ENCODE peak calls at places on chromosomes 3 and 15, in seven cellular contexts. K, M, E, Y, B, T and P are unnamed samples.

GRCh38 chr3:29618395-29619291 is 337.8 kb downstream of the RBMS3 start:
- DNase-seq in K (no peak), M (no peak), E (no peak), Y (no peak), B (no peak), T (no peak), P (no peak)

GRCh38 chr3:128054363-128054762 is 2.1 kb downstream of the SEC61A1 start:
- DNase-seq in K (no peak), M (no peak), E (no peak), Y (no peak), B (no peak), T (no peak), P (no peak)

GRCh38 chr3:111076732-111077131 is 5.1 kb downstream of the NECTIN3 start:
- DNase-seq in K (no peak), M (no peak), E (no peak), Y (no peak), B (no peak), T (no peak), P (no peak)

GRCh38 chr3:156388469-156389150 is 166.3 kb downstream of the SSR3 start:
- DNase-seq in K (no peak), M (no peak), E (no peak), Y (no peak), B (no peak), T (no peak), P (no peak)

GRCh38 chr3:73365756-73366397 is 258.9 kb downstream of the PDZRN3 start:
- DNase-seq in K (no peak), M (peak; percentile 47), E (no peak), Y (no peak), B (no peak), T (no peak), P (no peak)

GRCh38 chr3:135374571-135374970 is 579.5 kb downstream of the EPHB1 start:
- DNase-seq in K (no peak), M (no peak), E (no peak), Y (no peak), B (no peak), T (no peak), P (no peak)

GRCh38 chr3:66456711-66457173 is 44.1 kb downstream of the LRIG1 start:
- DNase-seq in K (no peak), M (no peak), E (no peak), Y (no peak), B (no peak), T (no peak), P (no peak)

GRCh38 chr15:54815546-54815945 is 381.2 kb downstream of the RSL24D1 start:
- DNase-seq in K (no peak), M (no peak), E (no peak), Y (no peak), B (no peak), T (no peak), P (no peak)

GRCh38 chr3:129230311-129231019 is 18.9 kb upstream of the COPG1 start:
- DNase-seq in K (no peak), M (peak; percentile 63), E (peak; percentile 79), Y (no peak), B (no peak), T (no peak), P (no peak)

GRCh38 chr3:177284383-177284881 is 87.2 kb upstream of the TBL1XR1 start:
- DNase-seq in K (no peak), M (no peak), E (peak; percentile 86), Y (no peak), B (peak; percentile 18), T (no peak), P (peak; percentile 71)

GRCh38 chr3:32818431-32819085 is 761 bp downstream of the TRIM71 start:
- DNase-seq in K (peak; percentile 46), M (no peak), E (no peak), Y (no peak), B (no peak), T (no peak), P (no peak)

GRCh38 chr3:195863121-195864061 is 45.0 kb downstream of the TNK2 start:
- DNase-seq in K (peak; percentile 84), M (peak; percentile 53), E (peak; percentile 79), Y (peak; percentile 74), B (peak; percentile 55), T (peak; percentile 17), P (peak; percentile 42)

GRCh38 chr15:83475551-83475950 is 28.4 kb downstream of the SH3GL3 start:
- DNase-seq in K (no peak), M (no peak), E (no peak), Y (no peak), B (no peak), T (no peak), P (no peak)

GRCh38 chr3:128326051-128326823 is 140.5 kb downstream of the DNAJB8 start:
- DNase-seq in K (no peak), M (no peak), E (no peak), Y (no peak), B (no peak), T (no peak), P (no peak)

GRCh38 chr3:82509951-82510603 is 748.6 kb upstream of the GBE1 start:
- DNase-seq in K (no peak), M (no peak), E (no peak), Y (no peak), B (no peak), T (no peak), P (no peak)

GRCh38 chr3:16058511-16058910 is 116.0 kb upstream of the GALNT15 start:
- DNase-seq in K (no peak), M (no peak), E (no peak), Y (no peak), B (no peak), T (no peak), P (no peak)

GRCh38 chr3:46699846-46700523 is 1.2 kb upstream of the TMIE start:
- DNase-seq in K (no peak), M (no peak), E (no peak), Y (no peak), B (no peak), T (no peak), P (no peak)

GRCh38 chr3:159941043-159941994 is 47.3 kb upstream of the IL12A start:
- DNase-seq in K (no peak), M (no peak), E (no peak), Y (no peak), B (no peak), T (no peak), P (no peak)

GRCh38 chr3:111861396-111861795 is 2.3 kb downstream of the PHLDB2 start:
- DNase-seq in K (no peak), M (no peak), E (no peak), Y (no peak), B (no peak), T (no peak), P (no peak)

GRCh38 chr15:96804754-96805153 is 474.3 kb downstream of the NR2F2 start:
- DNase-seq in K (no peak), M (no peak), E (no peak), Y (no peak), B (no peak), T (no peak), P (no peak)

GRCh38 chr15:73328986-73329385 is 39.8 kb downstream of the HCN4 start:
- DNase-seq in K (no peak), M (no peak), E (no peak), Y (no peak), B (no peak), T (no peak), P (no peak)

GRCh38 chr3:127688416-127689265 is 15.9 kb downstream of the ABTB1 start:
- DNase-seq in K (no peak), M (no peak), E (no peak), Y (no peak), B (no peak), T (no peak), P (no peak)

GRCh38 chr15:28273468-28273867 is 48.5 kb downstream of the HERC2 start:
- DNase-seq in K (no peak), M (no peak), E (peak; percentile 19), Y (peak; percentile 10), B (no peak), T (no peak), P (no peak)

GRCh38 chr15:28942046-28942445 is 56.3 kb downstream of the APBA2 start:
- DNase-seq in K (no peak), M (no peak), E (no peak), Y (no peak), B (peak; percentile 62), T (no peak), P (no peak)

GRCh38 chr15:51970981-51971352 is 611 bp downstream of the LEO1 start:
- DNase-seq in K (no peak), M (no peak), E (no peak), Y (no peak), B (no peak), T (no peak), P (no peak)

GRCh38 chr3:40187945-40188344 is 121.6 kb upstream of the EIF1B start:
- DNase-seq in K (peak; percentile 56), M (no peak), E (no peak), Y (no peak), B (no peak), T (no peak), P (no peak)

GRCh38 chr3:127994011-127994410 is 58.2 kb upstream of the SEC61A1 start:
- DNase-seq in K (no peak), M (no peak), E (no peak), Y (no peak), B (no peak), T (no peak), P (no peak)

GRCh38 chr3:159640220-159640619 is 348.4 kb upstream of the IL12A start:
- DNase-seq in K (no peak), M (no peak), E (no peak), Y (no peak), B (no peak), T (no peak), P (no peak)

GRCh38 chr3:24704496-24704895 is 209.8 kb upstream of the THRB start:
- DNase-seq in K (no peak), M (peak; percentile 90), E (peak; percentile 5), Y (no peak), B (no peak), T (no peak), P (no peak)

GRCh38 chr15:87115795-87116194 is 1036.1 kb downstream of the AGBL1 start:
- DNase-seq in K (no peak), M (no peak), E (no peak), Y (no peak), B (no peak), T (no peak), P (no peak)